ENCODE peak calls at places on chromosomes 13 and 19, in four cellular contexts. One of them, this sample, is unnamed.

GRCh38 chr13:50320297-50320862 is 305.1 kb downstream of the KCNRG start:
- DNase-seq in SK-N-SH: no peak
- DNase-seq in GM23248: peak; percentile 53
- DNase-seq in HCT116: peak; percentile 16
- DNase-seq in this sample: no peak

GRCh38 chr13:98549006-98549727 is 27.7 kb downstream of the STK24 start:
- DNase-seq in SK-N-SH: no peak
- DNase-seq in GM23248: peak; percentile 94
- DNase-seq in HCT116: no peak
- DNase-seq in this sample: no peak

GRCh38 chr19:17682273-17682672 is 5.9 kb downstream of the UNC13A start:
- DNase-seq in SK-N-SH: no peak
- DNase-seq in GM23248: no peak
- DNase-seq in HCT116: no peak
- DNase-seq in this sample: no peak

GRCh38 chr19:46147791-46148288 is at the start of gene IGFL2:
- DNase-seq in SK-N-SH: no peak
- DNase-seq in GM23248: peak; percentile 39
- DNase-seq in HCT116: peak; percentile 15
- DNase-seq in this sample: no peak

GRCh38 chr19:17620696-17621095 is 65.2 kb downstream of the COLGALT1 start:
- DNase-seq in SK-N-SH: no peak
- DNase-seq in GM23248: no peak
- DNase-seq in HCT116: no peak
- DNase-seq in this sample: no peak

GRCh38 chr13:45623516-45624090 is 8.1 kb upstream of the ERICH6B start:
- DNase-seq in SK-N-SH: peak; percentile 39
- DNase-seq in GM23248: peak; percentile 51
- DNase-seq in HCT116: peak; percentile 33
- DNase-seq in this sample: peak; percentile 47

GRCh38 chr19:44582581-44583265 is 30.6 kb upstream of the IGSF23 start:
- DNase-seq in SK-N-SH: peak; percentile 46
- DNase-seq in GM23248: peak; percentile 61
- DNase-seq in HCT116: peak; percentile 36
- DNase-seq in this sample: peak; percentile 53

GRCh38 chr19:29671393-29672076 is 6.3 kb downstream of the PLEKHF1 start:
- DNase-seq in SK-N-SH: no peak
- DNase-seq in GM23248: peak; percentile 36
- DNase-seq in HCT116: no peak
- DNase-seq in this sample: no peak

GRCh38 chr13:61664821-61665705 is 249.4 kb upstream of the PCDH20 start:
- DNase-seq in SK-N-SH: no peak
- DNase-seq in GM23248: no peak
- DNase-seq in HCT116: peak; percentile 10
- DNase-seq in this sample: no peak

GRCh38 chr13:54859827-54860226 is 1831.2 kb downstream of the OLFM4 start:
- DNase-seq in SK-N-SH: no peak
- DNase-seq in GM23248: no peak
- DNase-seq in HCT116: no peak
- DNase-seq in this sample: no peak

GRCh38 chr19:30024091-30024490 is 82.1 kb downstream of the URI1 start:
- DNase-seq in SK-N-SH: no peak
- DNase-seq in GM23248: no peak
- DNase-seq in HCT116: no peak
- DNase-seq in this sample: no peak

GRCh38 chr13:66952507-66952906 is 277.6 kb downstream of the PCDH9 start:
- DNase-seq in SK-N-SH: no peak
- DNase-seq in GM23248: no peak
- DNase-seq in HCT116: no peak
- DNase-seq in this sample: no peak

GRCh38 chr19:35872180-35872579 is 3.8 kb downstream of the APLP1 start:
- DNase-seq in SK-N-SH: no peak
- DNase-seq in GM23248: no peak
- DNase-seq in HCT116: no peak
- DNase-seq in this sample: no peak

GRCh38 chr13:22074403-22074802 is 403.5 kb downstream of the FGF9 start:
- DNase-seq in SK-N-SH: no peak
- DNase-seq in GM23248: no peak
- DNase-seq in HCT116: no peak
- DNase-seq in this sample: no peak

GRCh38 chr13:89267734-89268133 is 1596.6 kb downstream of the SLITRK5 start:
- DNase-seq in SK-N-SH: no peak
- DNase-seq in GM23248: no peak
- DNase-seq in HCT116: no peak
- DNase-seq in this sample: no peak

DNA sequence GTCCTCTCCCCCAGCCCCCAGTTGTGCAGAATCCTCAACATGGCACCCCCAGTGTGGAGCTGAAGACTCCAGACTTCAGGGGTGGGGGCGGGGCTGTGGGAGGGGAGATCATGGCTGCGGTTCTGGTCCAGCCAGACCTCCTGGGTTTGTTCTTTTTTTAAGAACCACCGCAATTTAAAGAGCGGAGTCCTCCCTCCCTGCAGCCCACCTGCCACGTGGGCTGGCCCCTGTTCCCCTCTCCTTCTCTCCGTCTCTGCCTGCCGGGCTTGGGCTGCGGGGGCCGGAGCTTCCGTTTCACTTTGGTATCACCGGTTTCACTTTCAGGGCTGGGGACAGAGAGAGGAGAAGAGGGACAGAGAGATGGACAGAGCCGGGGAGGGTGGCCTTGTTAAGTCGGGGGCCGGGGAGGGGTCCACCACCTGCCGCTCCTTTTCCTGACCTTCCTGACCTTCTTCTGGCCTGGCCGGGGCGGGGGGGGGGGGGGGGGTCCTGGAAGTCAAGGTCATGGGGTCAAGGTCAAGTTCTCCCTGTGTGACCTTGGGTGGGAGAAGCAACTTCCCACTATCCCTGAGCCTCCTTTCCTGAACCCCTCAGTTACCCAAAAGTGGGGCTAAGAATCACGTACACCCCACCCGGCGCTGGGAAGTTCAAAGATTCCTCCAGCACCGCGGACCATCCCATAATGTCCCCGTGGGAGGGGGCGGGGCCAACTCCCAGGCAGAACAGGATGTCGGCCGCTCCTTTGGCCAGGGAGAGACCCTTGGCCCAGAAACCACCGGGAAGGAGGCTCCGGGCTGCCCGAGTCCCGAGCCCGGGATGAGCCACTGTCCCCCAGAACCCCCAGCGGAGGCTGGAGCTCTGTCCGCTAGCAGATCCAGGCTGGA is 11.3 kb upstream of the ZBTB7A start:
- DNase-seq in SK-N-SH: no peak
- DNase-seq in GM23248: peak; percentile 64
- DNase-seq in HCT116: no peak
- DNase-seq in this sample: no peak
- TF ChIP-seq EZH2phosphoT487 in SK-N-SH: no peak
- TF ChIP-seq EZH2phosphoT487 in GM23248: no peak
- TF ChIP-seq EZH2phosphoT487 in HCT116: no peak
- TF ChIP-seq EZH2phosphoT487 in this sample: no peak

GRCh38 chr13:41411536-41411935 is 45.8 kb upstream of the RGCC start:
- DNase-seq in SK-N-SH: no peak
- DNase-seq in GM23248: peak; percentile 68
- DNase-seq in HCT116: peak; percentile 23
- DNase-seq in this sample: peak; percentile 57
- TF ChIP-seq EZH2phosphoT487 in SK-N-SH: no peak
- TF ChIP-seq EZH2phosphoT487 in GM23248: no peak
- TF ChIP-seq EZH2phosphoT487 in HCT116: no peak
- TF ChIP-seq EZH2phosphoT487 in this sample: no peak

GRCh38 chr19:6751189-6751588 is 11.7 kb downstream of the TRIP10 start:
- DNase-seq in SK-N-SH: no peak
- DNase-seq in GM23248: no peak
- DNase-seq in HCT116: no peak
- DNase-seq in this sample: no peak
- TF ChIP-seq EZH2phosphoT487 in SK-N-SH: no peak
- TF ChIP-seq EZH2phosphoT487 in GM23248: no peak
- TF ChIP-seq EZH2phosphoT487 in HCT116: no peak
- TF ChIP-seq EZH2phosphoT487 in this sample: no peak

DNA sequence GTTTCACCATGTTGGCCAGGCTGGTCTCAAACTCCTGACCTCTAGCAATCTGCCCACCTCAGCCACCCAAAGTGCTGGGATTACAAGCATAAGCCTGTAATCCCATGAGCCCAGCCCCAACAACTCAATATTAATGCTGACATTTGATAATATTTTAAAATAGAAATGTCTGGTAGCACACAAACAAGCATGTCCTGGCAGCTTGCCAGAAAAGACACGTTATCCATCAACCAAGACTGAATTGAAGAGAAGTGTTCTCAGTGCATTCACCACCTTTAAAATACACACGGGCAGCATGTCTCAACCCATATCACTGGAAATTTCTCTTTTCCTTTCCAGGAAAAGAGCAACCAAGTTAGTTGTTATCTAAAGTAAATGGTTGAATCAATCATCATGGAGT is 25.2 kb downstream of the LHFPL6 start:
- DNase-seq in SK-N-SH: no peak
- DNase-seq in GM23248: no peak
- DNase-seq in HCT116: no peak
- DNase-seq in this sample: no peak
- TF ChIP-seq EZH2phosphoT487 in SK-N-SH: no peak
- TF ChIP-seq EZH2phosphoT487 in GM23248: no peak
- TF ChIP-seq EZH2phosphoT487 in HCT116: no peak
- TF ChIP-seq EZH2phosphoT487 in this sample: no peak

DNA sequence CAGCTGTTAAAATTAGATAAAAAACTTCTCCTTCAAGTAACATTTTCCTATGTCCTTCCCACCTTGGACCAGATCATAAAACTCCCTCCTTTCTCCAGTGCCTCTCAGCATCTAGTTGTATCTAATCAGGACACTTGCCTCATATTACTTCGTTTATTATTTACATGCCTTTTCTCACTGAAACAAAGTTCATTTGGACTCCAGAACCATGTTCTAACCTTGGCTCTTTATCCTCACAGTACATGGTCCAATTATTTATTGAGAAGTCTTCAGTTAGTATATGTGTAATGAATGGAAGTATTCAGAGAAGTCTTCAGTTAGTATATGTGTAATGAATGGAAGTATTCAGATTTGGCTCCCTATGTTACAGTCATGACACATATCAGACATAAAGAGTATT is 342.7 kb downstream of the OXGR1 start:
- DNase-seq in SK-N-SH: no peak
- DNase-seq in GM23248: no peak
- DNase-seq in HCT116: no peak
- DNase-seq in this sample: no peak
- TF ChIP-seq EZH2phosphoT487 in SK-N-SH: no peak
- TF ChIP-seq EZH2phosphoT487 in GM23248: no peak
- TF ChIP-seq EZH2phosphoT487 in HCT116: no peak
- TF ChIP-seq EZH2phosphoT487 in this sample: no peak

This sample was measured in neural progenitor cell.